ENCODE peak calls at places on chromosomes 12 and 14, in eight cellular contexts. I is AG04450; E is coronary artery; W is body of pancreas; N is upper lobe of right lung; H is suprapubic skin; R is upper lobe of left lung; J is stimulated activated CD4-positive, alpha-beta T cell treated with anti-CD3 and anti-CD28 coated beads, Interleukin-4, amount 100 ng/mL, for 48 hours. K is an unnamed sample.

GRCh38 chr12:66503746-66504145 is 175.1 kb downstream of the GRIP1 start:
- DNase-seq in H (no peak), R (no peak), E (no peak), I (no peak), J (no peak), W (no peak), N (no peak), K (no peak)

GRCh38 chr14:20468773-20469241 is 399 bp upstream of the PNP start:
- DNase-seq in H (no peak), R (no peak), J (no peak), W (peak; percentile 25), N (peak; percentile 68), E (no peak), I (no peak), K (no peak)

GRCh38 chr14:64363265-64363840 is 24.8 kb upstream of the MTHFD1 start:
- DNase-seq in I (no peak), J (no peak), E (no peak), H (no peak), W (no peak), N (no peak), R (no peak), K (no peak)

GRCh38 chr12:32270818-32271710 is 128.3 kb upstream of the FGD4 start:
- DNase-seq in J (no peak), W (no peak), R (no peak), H (no peak), I (no peak), N (no peak), E (no peak), K (peak; percentile 30)

GRCh38 chr14:57480044-57480443 is 13.6 kb downstream of the CCDC198 start:
- DNase-seq in H (no peak), W (no peak), R (no peak), J (no peak), I (no peak), E (no peak), N (no peak), K (no peak)

GRCh38 chr14:72740504-72740961 is 153.4 kb downstream of the DPF3 start:
- DNase-seq in H (peak; percentile 70), I (no peak), W (no peak), N (no peak), J (no peak), E (peak; percentile 35), R (no peak), K (no peak)

GRCh38 chr14:97185186-97185585 is 388.0 kb downstream of the VRK1 start:
- DNase-seq in R (no peak), N (no peak), W (no peak), H (no peak), J (no peak), E (no peak), I (no peak), K (peak; percentile 19)

GRCh38 chr12:53062977-53063707 is 13.3 kb downstream of the TNS2 start:
- DNase-seq in R (no peak), W (no peak), N (peak; percentile 64), H (peak; percentile 60), J (no peak), E (no peak), I (no peak), K (no peak)